ENCODE peak calls at places on chromosomes 2 and 18, in six cellular contexts. J is IMR-90, M is A549, V is K562, O is HepG2, L is GM12878. S is an unnamed sample.

GRCh38 chr2:172106128-172106961 is 3.6 kb upstream of the DLX2 start:
- DNase-seq in J (peak), M (peak), V (peak), O (peak), L (no peak), S (no peak)

GRCh38 chr2:241673189-241673663 is 13.4 kb downstream of the DTYMK start:
- DNase-seq in J (no peak), M (no peak), V (no peak), O (no peak), L (no peak), S (no peak)

GRCh38 chr18:11096411-11096810 is 53.0 kb downstream of the PIEZO2 start:
- DNase-seq in J (no peak), M (no peak), V (no peak), O (no peak), L (no peak), S (no peak)

GRCh38 chr2:102657770-102658169 is 38.4 kb downstream of the SLC9A2 start:
- DNase-seq in J (no peak), M (peak), V (no peak), O (no peak), L (no peak), S (no peak)

GRCh38 chr2:85774126-85774978 is 20.6 kb downstream of the ATOH8 start:
- DNase-seq in J (no peak), M (no peak), V (no peak), O (no peak), L (no peak), S (no peak)

GRCh38 chr18:70373062-70373519 is 84.2 kb downstream of the SOCS6 start:
- DNase-seq in J (peak), M (peak), V (no peak), O (peak), L (no peak), S (no peak)

GRCh38 chr2:160909781-160910242 is 250.4 kb upstream of the TANK start:
- DNase-seq in J (peak), M (no peak), V (no peak), O (no peak), L (no peak), S (no peak)

GRCh38 chr2:164060031-164060430 is 324.2 kb upstream of the FIGN start:
- DNase-seq in J (no peak), M (no peak), V (no peak), O (no peak), L (no peak), S (no peak)

GRCh38 chr2:26754972-26755670 is 9.0 kb upstream of the SLC35F6 start:
- DNase-seq in J (no peak), M (no peak), V (no peak), O (no peak), L (no peak), S (no peak)

GRCh38 chr2:185130685-185131084 is 532.4 kb downstream of the ZNF804A start:
- DNase-seq in J (no peak), M (no peak), V (no peak), O (no peak), L (no peak), S (no peak)

GRCh38 chr2:129277611-129278010 is 701.9 kb upstream of the RAB6C start:
- DNase-seq in J (no peak), M (no peak), V (no peak), O (no peak), L (no peak), S (no peak)

DNA sequence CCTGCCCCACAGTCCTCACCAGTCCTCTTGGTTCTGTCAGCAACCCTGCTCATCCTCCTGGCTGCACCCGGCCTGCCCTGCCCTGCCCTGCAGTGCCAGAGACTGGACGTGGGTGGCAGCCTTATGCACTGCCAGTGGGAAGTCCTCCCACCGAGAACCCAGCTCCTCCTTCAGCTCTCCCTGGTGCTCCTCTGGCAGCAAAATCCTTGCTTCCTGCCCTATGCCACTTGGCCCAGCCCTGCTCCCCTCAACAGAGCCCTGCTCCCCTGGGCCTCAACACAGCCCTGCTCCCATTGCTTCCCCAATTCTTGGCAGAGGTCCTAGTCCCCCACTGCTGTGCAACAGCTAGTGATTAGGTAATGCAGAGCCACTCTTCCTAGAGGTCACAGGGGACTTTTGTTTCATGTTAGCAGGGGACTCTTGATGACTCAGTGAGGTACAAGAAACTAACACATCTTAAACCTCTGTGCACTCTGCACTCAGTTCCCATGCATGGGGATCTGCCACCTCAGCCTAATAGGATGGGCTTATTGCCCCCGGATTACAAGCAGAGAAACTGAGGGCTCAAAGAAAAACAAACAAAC is 58.0 kb upstream of the EDAR start:
- DNase-seq in J (no peak), M (peak), V (no peak), O (no peak), L (peak), S (no peak)
- TF ChIP-seq BHLHE40 in J (no peak), M (no peak), V (no peak), O (no peak), L (peak), S (no peak)

DNA sequence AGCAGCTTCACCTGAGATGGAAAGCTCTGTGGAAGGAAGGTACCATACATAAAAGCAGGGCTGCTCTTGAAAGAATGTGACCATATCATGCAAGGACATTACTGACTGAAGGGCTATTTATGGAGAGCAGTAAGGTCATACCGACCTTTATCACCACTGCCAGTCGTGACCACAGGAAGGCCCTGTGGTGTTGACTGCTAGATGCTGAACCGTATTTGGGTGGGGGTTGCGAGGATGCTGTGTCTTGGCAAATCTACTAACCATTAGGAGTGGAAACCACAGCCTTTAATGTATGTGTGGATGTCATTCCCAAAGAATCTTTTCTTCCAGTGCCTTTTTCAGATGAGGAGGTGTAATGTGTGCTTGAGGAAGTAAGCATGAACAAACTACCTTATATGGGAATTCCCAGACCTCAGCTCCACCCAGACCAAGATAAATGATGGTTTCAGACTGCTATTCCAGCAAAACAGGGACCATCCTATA is 60.8 kb downstream of the LIMS1 start:
- DNase-seq in J (peak), M (peak), V (peak), O (peak), L (no peak), S (no peak)
- TF ChIP-seq BHLHE40 in J (peak), M (no peak), V (peak), O (no peak), L (peak), S (no peak)

DNA sequence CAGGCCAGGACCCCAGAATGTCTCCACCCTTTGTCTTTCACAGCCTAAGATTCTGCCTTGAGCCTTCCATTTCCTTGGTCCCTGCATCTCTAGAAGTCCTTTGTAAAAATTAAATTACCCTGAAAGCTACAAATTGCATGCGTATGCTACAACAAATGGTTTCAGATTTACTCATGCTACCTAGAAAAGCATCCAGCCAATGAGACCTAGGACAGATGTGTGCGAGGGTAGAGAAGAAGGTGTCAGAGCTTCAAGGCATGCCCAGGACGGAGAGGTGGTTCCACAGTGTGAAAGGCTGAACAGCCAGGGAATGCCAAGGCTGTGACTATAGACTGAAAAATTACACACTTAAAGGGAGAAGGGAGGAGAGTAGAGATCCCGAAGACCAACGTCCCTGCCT is 40.2 kb downstream of the CCBE1 start:
- DNase-seq in J (no peak), M (no peak), V (no peak), O (no peak), L (no peak), S (no peak)
- TF ChIP-seq BHLHE40 in J (no peak), M (no peak), V (no peak), O (no peak), L (no peak), S (no peak)

DNA sequence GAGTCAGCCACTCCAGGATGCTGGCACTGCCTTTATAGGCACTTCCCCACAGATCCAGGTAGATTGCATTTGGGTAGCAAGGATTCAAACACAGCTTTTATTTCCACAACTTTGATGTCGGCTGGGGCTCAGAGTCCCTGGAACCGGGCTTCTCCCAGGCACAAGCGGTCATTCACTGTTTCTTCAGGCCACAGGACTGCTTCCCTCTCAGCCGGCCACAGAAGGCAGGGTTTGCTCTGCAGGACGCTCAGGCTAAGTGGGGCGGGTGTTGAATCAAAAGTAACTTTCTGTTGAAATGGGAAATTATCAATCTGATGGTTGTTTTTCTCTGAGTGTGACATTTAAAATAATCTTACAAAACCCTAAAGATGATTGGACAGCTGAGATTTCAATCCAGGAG is 83.0 kb upstream of the REV1 start:
- DNase-seq in J (no peak), M (no peak), V (no peak), O (no peak), L (no peak), S (no peak)
- TF ChIP-seq BHLHE40 in J (no peak), M (no peak), V (no peak), O (no peak), L (no peak), S (no peak)

GRCh38 chr2:191501390-191502168 is 176.4 kb upstream of the NABP1 start:
- DNase-seq in J (peak), M (peak), V (no peak), O (peak), L (no peak), S (no peak)

GRCh38 chr2:191497822-191498221 is 180.1 kb upstream of the NABP1 start:
- DNase-seq in J (no peak), M (no peak), V (no peak), O (no peak), L (no peak), S (no peak)

GRCh38 chr2:191499874-191500565 is 177.9 kb upstream of the NABP1 start:
- DNase-seq in J (peak), M (no peak), V (no peak), O (no peak), L (no peak), S (no peak)

GRCh38 chr2:191499050-191499449 is 178.9 kb upstream of the NABP1 start:
- DNase-seq in J (no peak), M (no peak), V (no peak), O (no peak), L (no peak), S (no peak)

GRCh38 chr2:191500566-191501389 is 177.2 kb upstream of the NABP1 start:
- DNase-seq in J (no peak), M (no peak), V (no peak), O (no peak), L (no peak), S (no peak)
- TF ChIP-seq BHLHE40 in J (no peak), M (no peak), V (no peak), O (no peak), L (no peak), S (no peak)

GRCh38 chr2:55607717-55608116 is 9.7 kb downstream of the PPP4R3B start:
- DNase-seq in J (no peak), M (no peak), V (no peak), O (no peak), L (no peak), S (no peak)

GRCh38 chr2:55598056-55598795 is 19.2 kb downstream of the PPP4R3B start:
- DNase-seq in J (peak), M (no peak), V (no peak), O (no peak), L (no peak), S (no peak)

GRCh38 chr2:55609193-55609794 is 8.1 kb downstream of the PPP4R3B start:
- DNase-seq in J (no peak), M (no peak), V (no peak), O (no peak), L (no peak), S (no peak)

GRCh38 chr2:55601849-55602248 is 15.6 kb downstream of the PPP4R3B start:
- DNase-seq in J (no peak), M (no peak), V (no peak), O (no peak), L (no peak), S (no peak)

DNA sequence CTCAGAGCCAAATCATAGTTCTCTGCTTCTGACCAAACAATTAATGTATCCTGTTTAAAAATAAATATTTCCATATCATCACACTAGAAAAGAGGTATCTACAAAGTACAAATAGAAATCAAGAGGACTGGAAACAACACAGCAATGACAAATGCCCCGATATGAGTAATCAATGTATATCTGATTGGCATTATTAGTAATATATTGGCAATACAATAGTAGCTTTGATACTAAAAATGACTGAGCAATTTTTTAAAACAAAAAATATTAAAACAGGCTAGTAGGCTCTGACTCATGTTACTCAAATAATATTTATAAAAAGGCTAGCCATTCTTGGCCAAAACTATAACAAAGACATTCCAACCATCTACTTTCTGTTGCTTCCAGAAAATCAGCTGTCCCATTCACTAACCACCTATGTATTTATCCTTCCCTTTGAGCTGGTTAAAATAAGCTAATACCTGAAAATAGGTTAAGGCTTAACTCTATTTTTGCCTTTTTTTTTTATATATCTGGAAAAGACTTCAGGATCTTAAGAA is 13.3 kb downstream of the PPP4R3B start:
- DNase-seq in J (peak), M (no peak), V (no peak), O (no peak), L (no peak), S (no peak)
- TF ChIP-seq BHLHE40 in J (no peak), M (no peak), V (no peak), O (no peak), L (no peak), S (no peak)

S was measured in HEK293T.